ENCODE peak calls at places on chromosomes 5 and 9, in six cellular contexts. U is activated CD8-positive, alpha-beta T cell treated with anti-CD3 and anti-CD28 coated beads, Interleukin-2, amount 10 ng/mL, durations not matched to agents 7 days and 5 days; S is stimulated activated CD4-positive, alpha-beta T cell treated with anti-CD3 and anti-CD28 coated beads, Interleukin-15, amount 100 ng/mL, for 1 hour; Y is activated T-helper 9 cell treated with anti-CD3 and anti-CD28 coated beads, Interleukin-2, amount 50 U/mL, for 16 hours; O is activated T-cell treated with anti-CD3 and anti-CD28 coated beads for 48 hours; N is naive thymus-derived CD8-positive, alpha-beta T cell. K is an unnamed sample.

GRCh38 chr9:114434878-114435311 is 47.1 kb upstream of the AKNA start:
- DNase-seq in S (no peak), Y (no peak), O (no peak), U (no peak), N (no peak), K (no peak)

GRCh38 chr5:171162602-171163001 is 146.4 kb upstream of the TLX3 start:
- DNase-seq in N (no peak), U (peak), Y (no peak), O (no peak), S (no peak), K (no peak)

GRCh38 chr9:137422668-137423000 is 328 bp downstream of the EXD3 start:
- DNase-seq in S (no peak), N (no peak), Y (no peak), U (peak), O (peak), K (no peak)

GRCh38 chr9:4086119-4087088 is 213.5 kb downstream of the GLIS3 start:
- DNase-seq in U (no peak), N (no peak), O (no peak), Y (no peak), S (no peak), K (no peak)

GRCh38 chr9:80699551-80699998 is 989.8 kb downstream of the TLE1 start:
- DNase-seq in Y (no peak), U (no peak), N (no peak), O (no peak), S (no peak), K (no peak)

GRCh38 chr5:54595724-54596123 is 78.2 kb downstream of the SNX18 start:
- DNase-seq in U (no peak), S (no peak), N (no peak), O (no peak), Y (no peak), K (no peak)

GRCh38 chr5:53038196-53038847 is 49.2 kb downstream of the ITGA2 start:
- DNase-seq in U (no peak), N (no peak), O (no peak), Y (no peak), S (no peak), K (no peak)

GRCh38 chr9:116686693-116687073 is 422 bp upstream of the TRIM32 start:
- DNase-seq in O (no peak), Y (no peak), U (no peak), N (no peak), S (no peak), K (no peak)

GRCh38 chr9:97480749-97481148 is 20.7 kb upstream of the TMOD1 start:
- DNase-seq in O (no peak), U (no peak), N (no peak), Y (no peak), S (no peak), K (no peak)

GRCh38 chr5:137415231-137415681 is 83.9 kb downstream of the SPOCK1 start:
- DNase-seq in O (no peak), U (no peak), Y (no peak), N (no peak), S (no peak), K (no peak)

GRCh38 chr9:129703121-129703520 is 37.7 kb downstream of the PRRX2 start:
- DNase-seq in U (no peak), O (no peak), Y (no peak), S (no peak), N (no peak), K (no peak)

GRCh38 chr5:9454012-9454481 is 91.8 kb downstream of the SEMA5A start:
- DNase-seq in U (no peak), Y (no peak), O (no peak), N (no peak), S (no peak), K (no peak)

GRCh38 chr9:90659626-90660364 is 17.2 kb upstream of the DIRAS2 start:
- DNase-seq in Y (no peak), N (no peak), O (no peak), U (no peak), S (no peak), K (no peak)

GRCh38 chr5:68499952-68500351 is 284.4 kb downstream of the PIK3R1 start:
- DNase-seq in O (no peak), Y (no peak), U (no peak), N (no peak), S (no peak), K (no peak)

GRCh38 chr5:166786889-166787288 is 1504.6 kb upstream of the WWC1 start:
- DNase-seq in S (no peak), U (no peak), Y (no peak), N (no peak), O (no peak), K (no peak)

GRCh38 chr9:17938256-17938655 is 359.4 kb downstream of the SH3GL2 start:
- DNase-seq in Y (no peak), N (no peak), O (no peak), S (no peak), U (no peak), K (no peak)

GRCh38 chr9:107292811-107293554 is 9.9 kb downstream of the RAD23B start:
- DNase-seq in O (no peak), S (no peak), Y (no peak), N (no peak), U (no peak), K (no peak)

K was measured in mesothelial cell of epicardium.